ENCODE peak calls at places on chromosomes 12 and 14, in nine cellular contexts. X is left cardiac atrium, B is right lobe of liver, L is myocyte, Q is head of caudate nucleus, N is T-cell, T is D341Med, Z is T-helper 1 cell, A is substantia nigra. E is an unnamed sample.

GRCh38 chr12:52195065-52195730 is 3.4 kb upstream of the KRT80 start:
- DNase-seq in X (no peak), B (no peak), L (no peak), Q (no peak), N (no peak), T (no peak), Z (no peak), A (no peak), E (no peak)

GRCh38 chr14:58969951-58970751 is 218.3 kb upstream of the DAAM1 start:
- DNase-seq in X (no peak), B (no peak), L (no peak), Q (no peak), N (no peak), T (no peak), Z (no peak), A (no peak), E (no peak)

GRCh38 chr12:107126688-107127481 is 33.5 kb upstream of the CRY1 start:
- DNase-seq in X (no peak), B (no peak), L (no peak), Q (no peak), N (no peak), T (peak), Z (no peak), A (no peak), E (no peak)

GRCh38 chr14:79749051-79749450 is 462.3 kb downstream of the DIO2 start:
- DNase-seq in X (no peak), B (no peak), L (no peak), Q (no peak), N (no peak), T (no peak), Z (no peak), A (no peak), E (no peak)

GRCh38 chr12:27064397-27065342 is 17.7 kb downstream of the C12orf71 start:
- DNase-seq in X (no peak), B (no peak), L (no peak), Q (no peak), N (no peak), T (peak), Z (no peak), A (no peak), E (no peak)

GRCh38 chr14:37616853-37617252 is 21.4 kb downstream of the TTC6 start:
- DNase-seq in X (no peak), B (no peak), L (no peak), Q (no peak), N (no peak), T (no peak), Z (no peak), A (no peak), E (no peak)

GRCh38 chr12:50039151-50039835 is 14.0 kb upstream of the RACGAP1 start:
- DNase-seq in X (peak), B (peak), L (peak), Q (peak), N (peak), T (peak), Z (peak), A (peak), E (peak)

GRCh38 chr14:55699131-55700057 is 119.4 kb downstream of the KTN1 start:
- DNase-seq in X (no peak), B (no peak), L (peak), Q (no peak), N (no peak), T (no peak), Z (no peak), A (no peak), E (no peak)

GRCh38 chr14:50932592-50933500 is 11.4 kb downstream of the PYGL start:
- DNase-seq in X (no peak), B (no peak), L (no peak), Q (no peak), N (no peak), T (no peak), Z (no peak), A (no peak), E (no peak)

GRCh38 chr14:100066984-100067383 is 1.8 kb downstream of the EVL start:
- DNase-seq in X (no peak), B (no peak), L (no peak), Q (no peak), N (no peak), T (no peak), Z (peak), A (no peak), E (no peak)

GRCh38 chr12:6384499-6385436 is 806 bp downstream of the LTBR start:
- DNase-seq in X (no peak), B (peak), L (peak), Q (no peak), N (no peak), T (no peak), Z (no peak), A (no peak), E (no peak)

GRCh38 chr12:6070472-6071257 is 53.8 kb downstream of the VWF start:
- DNase-seq in X (no peak), B (peak), L (no peak), Q (no peak), N (no peak), T (no peak), Z (no peak), A (no peak), E (no peak)

GRCh38 chr12:6866163-6866919 is 990 bp upstream of the TPI1 start:
- DNase-seq in X (no peak), B (no peak), L (no peak), Q (no peak), N (no peak), T (no peak), Z (no peak), A (no peak), E (no peak)

GRCh38 chr14:37197421-37198272 is at the start of gene MIPOL1:
- DNase-seq in X (peak), B (peak), L (peak), Q (peak), N (no peak), T (peak), Z (peak), A (peak), E (peak)

GRCh38 chr14:21268612-21269251 is 510 bp downstream of the HNRNPC start:
- DNase-seq in X (no peak), B (no peak), L (peak), Q (no peak), N (peak), T (no peak), Z (peak), A (no peak), E (no peak)